ENCODE peak calls at places on chromosomes 5 and 9, in seven cellular contexts. T is AG09309, D is foreskin fibroblast, F is mucosa of descending colon, E is mammary epithelial cell, C is OCI-LY7, Q is PC-3. Y is an unnamed sample.

GRCh38 chr5:126808619-126809018 is 31.7 kb downstream of the LMNB1 start:
- DNase-seq in T (peak; percentile 2), D (peak; percentile 10), F (no peak), E (peak; percentile 12), C (peak; percentile 56), Q (peak; percentile 57), Y (no peak)

GRCh38 chr9:110444911-110445310 is 107.2 kb upstream of the TXNDC8 start:
- DNase-seq in T (peak; percentile 84), D (peak; percentile 71), F (no peak), E (peak; percentile 16), C (no peak), Q (no peak), Y (no peak)

GRCh38 chr5:76524872-76525271 is 98.3 kb downstream of the F2RL2 start:
- DNase-seq in T (no peak), D (no peak), F (no peak), E (no peak), C (no peak), Q (no peak), Y (no peak)

GRCh38 chr5:95959964-95960801 is 1.5 kb downstream of the ELL2 start:
- DNase-seq in T (no peak), D (no peak), F (peak; percentile 33), E (peak; percentile 19), C (no peak), Q (no peak), Y (no peak)

GRCh38 chr9:128593856-128594255 is 41.5 kb downstream of the SPTAN1 start:
- DNase-seq in T (no peak), D (no peak), F (no peak), E (no peak), C (no peak), Q (no peak), Y (no peak)

GRCh38 chr5:58462154-58462553 is 2.3 kb upstream of the PLK2 start:
- DNase-seq in T (no peak), D (no peak), F (peak; percentile 72), E (peak; percentile 82), C (no peak), Q (no peak), Y (no peak)

GRCh38 chr5:89263846-89264245 is 380.9 kb upstream of the MEF2C start:
- DNase-seq in T (no peak), D (no peak), F (no peak), E (no peak), C (no peak), Q (no peak), Y (no peak)

GRCh38 chr9:20558609-20559016 is 63.7 kb downstream of the MLLT3 start:
- DNase-seq in T (peak; percentile 83), D (peak; percentile 82), F (no peak), E (peak; percentile 94), C (no peak), Q (peak; percentile 85), Y (no peak)

GRCh38 chr5:73444499-73445432 is 3.8 kb downstream of the FOXD1 start:
- DNase-seq in T (no peak), D (no peak), F (no peak), E (no peak), C (no peak), Q (no peak), Y (no peak)

GRCh38 chr5:38916802-38917201 is 71.0 kb downstream of the OSMR start:
- DNase-seq in T (no peak), D (no peak), F (no peak), E (no peak), C (no peak), Q (no peak), Y (no peak)

GRCh38 chr9:6226696-6227095 is 11.1 kb downstream of the IL33 start:
- DNase-seq in T (no peak), D (no peak), F (no peak), E (peak; percentile 82), C (no peak), Q (peak; percentile 18), Y (peak; percentile 71)

GRCh38 chr5:67133217-67133616 is 63.4 kb downstream of the CD180 start:
- DNase-seq in T (no peak), D (no peak), F (no peak), E (no peak), C (no peak), Q (no peak), Y (no peak)

GRCh38 chr9:19146441-19146840 is 19.1 kb upstream of the PLIN2 start:
- DNase-seq in T (no peak), D (no peak), F (no peak), E (no peak), C (no peak), Q (no peak), Y (no peak)
- TF ChIP-seq CTCF in T (no peak), D (no peak), F (no peak), E (no peak), C (no peak), Q (no peak), Y (no peak)

GRCh38 chr5:16550316-16550952 is 66.4 kb downstream of the RETREG1 start:
- DNase-seq in T (no peak), D (peak; percentile 28), F (peak; percentile 57), E (peak; percentile 43), C (peak; percentile 70), Q (peak; percentile 96), Y (no peak)
- TF ChIP-seq CTCF in T (peak; percentile 81), D (peak; percentile 87), F (peak; percentile 47), E (peak; percentile 87), C (peak; percentile 89), Q (peak; percentile 100), Y (peak; percentile 80)

GRCh38 chr9:32552172-32552872 is at the start of the genes SMIM27 and TOPORS:
- DNase-seq in T (peak; percentile 48), D (peak; percentile 90), F (peak; percentile 92), E (peak; percentile 88), C (peak; percentile 94), Q (peak; percentile 81), Y (peak; percentile 59)

GRCh38 chr9:32554107-32554506 is 1.7 kb upstream of the TOPORS start:
- DNase-seq in T (no peak), D (peak; percentile 7), F (no peak), E (no peak), C (no peak), Q (no peak), Y (no peak)

GRCh38 chr9:32550046-32550608 is 2.0 kb upstream of the SMIM27 start:
- DNase-seq in T (no peak), D (no peak), F (no peak), E (peak; percentile 22), C (peak; percentile 9), Q (no peak), Y (no peak)

GRCh38 chr9:32551491-32552049 is 557 bp upstream of the SMIM27 start:
- DNase-seq in T (no peak), D (peak; percentile 2), F (peak; percentile 56), E (no peak), C (peak; percentile 64), Q (peak; percentile 16), Y (no peak)

GRCh38 chr9:32550609-32551490 is 1.3 kb upstream of the SMIM27 start:
- DNase-seq in T (peak; percentile 57), D (peak; percentile 80), F (peak; percentile 95), E (peak; percentile 77), C (peak; percentile 95), Q (peak; percentile 74), Y (peak; percentile 81)
- TF ChIP-seq CTCF in T (no peak), D (peak; percentile 5), F (no peak), E (peak; percentile 15), C (peak; percentile 34), Q (no peak), Y (no peak)

GRCh38 chr5:8865686-8866374 is 680.0 kb downstream of the SEMA5A start:
- DNase-seq in T (no peak), D (no peak), F (no peak), E (no peak), C (no peak), Q (no peak), Y (no peak)

GRCh38 chr5:8869932-8870331 is 675.9 kb downstream of the SEMA5A start:
- DNase-seq in T (no peak), D (no peak), F (no peak), E (no peak), C (no peak), Q (no peak), Y (no peak)

GRCh38 chr5:8861764-8862163 is 684.1 kb downstream of the SEMA5A start:
- DNase-seq in T (no peak), D (no peak), F (peak; percentile 55), E (peak; percentile 52), C (no peak), Q (peak; percentile 37), Y (no peak)

DNA sequence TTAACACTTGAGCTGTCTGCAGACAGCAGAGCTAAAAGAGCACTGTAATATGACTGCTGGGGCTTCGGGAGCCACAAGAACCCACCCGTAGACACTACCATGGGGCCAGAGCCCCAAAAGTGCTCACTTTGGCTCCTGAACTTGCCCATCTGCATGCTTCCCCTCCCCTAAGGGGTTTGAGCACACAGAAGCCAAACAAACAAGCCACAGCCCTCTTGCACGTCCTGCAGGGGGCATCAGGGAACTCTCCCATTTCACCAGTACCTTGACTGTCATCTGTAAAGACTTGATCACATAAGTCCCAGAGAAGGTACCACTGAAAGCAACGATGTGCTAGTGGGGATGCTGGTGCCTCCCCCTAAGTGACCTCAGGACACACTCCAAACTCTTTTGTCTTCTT is 681.8 kb downstream of the SEMA5A start:
- DNase-seq in T (no peak), D (no peak), F (peak; percentile 25), E (peak; percentile 40), C (peak; percentile 47), Q (peak; percentile 85), Y (no peak)
- TF ChIP-seq CTCF in T (peak; percentile 52), D (peak; percentile 56), F (no peak), E (peak; percentile 82), C (peak; percentile 71), Q (peak; percentile 97), Y (peak; percentile 69)

GRCh38 chr5:53318303-53318702 is 162.1 kb upstream of the FST start:
- DNase-seq in T (no peak), D (no peak), F (no peak), E (peak; percentile 49), C (no peak), Q (peak; percentile 33), Y (no peak)
- TF ChIP-seq CTCF in T (no peak), D (no peak), F (no peak), E (peak; percentile 61), C (peak; percentile 44), Q (peak; percentile 45), Y (no peak)